ENCODE peak calls at places on chromosome 2, in ten cellular contexts. Q is activated naive CD8-positive, alpha-beta T cell treated with anti-CD3 and anti-CD28 coated beads, Interleukin-2, amount 50 U/mL, for 24 hours; C is GM03348; R is stimulated activated CD4-positive, alpha-beta T cell treated with anti-CD3 and anti-CD28 coated beads, Interleukin-1b, Interleukin-23, amount 100 ng/mL, for 4 hours; X is GM06990; L is NCI-H460; Z is mucosa of descending colon; N is heart right ventricle; E is NCI-H1092 treated with DMSO at 0.1 percent for 48 hours; W is H54. F is an unnamed sample.

GRCh38 chr2:55901322-55901721 is 22.3 kb downstream of the EFEMP1 start:
- DNase-seq in Q (no peak), C (peak), R (no peak), X (no peak), L (no peak), Z (no peak), N (no peak), E (no peak), W (no peak), F (peak)

GRCh38 chr2:96148410-96149217 is 3.4 kb upstream of the DUSP2 start:
- DNase-seq in Q (peak), C (peak), R (peak), X (peak), L (peak), Z (peak), N (peak), E (no peak), W (peak), F (peak)

GRCh38 chr2:176096986-176097819 is 2.4 kb upstream of the HOXD12 start:
- DNase-seq in Q (peak), C (peak), R (peak), X (peak), L (peak), Z (peak), N (peak), E (no peak), W (peak), F (peak)

GRCh38 chr2:209334188-209335017 is 89.4 kb upstream of the MAP2 start:
- DNase-seq in Q (peak), C (peak), R (peak), X (peak), L (peak), Z (peak), N (peak), E (peak), W (peak), F (peak)

GRCh38 chr2:136378712-136379595 is 261.0 kb upstream of the CXCR4 start:
- DNase-seq in Q (peak), C (peak), R (peak), X (peak), L (peak), Z (peak), N (peak), E (peak), W (peak), F (peak)

GRCh38 chr2:2871480-2872308 is 505.9 kb downstream of the EIPR1 start:
- DNase-seq in Q (no peak), C (no peak), R (no peak), X (no peak), L (no peak), Z (no peak), N (no peak), E (no peak), W (no peak), F (no peak)

GRCh38 chr2:225122582-225123486 is 80.6 kb upstream of the DOCK10 start:
- DNase-seq in Q (peak), C (peak), R (no peak), X (no peak), L (peak), Z (peak), N (no peak), E (peak), W (no peak), F (peak)

GRCh38 chr2:117330611-117331010 is 483.9 kb upstream of the DDX18 start:
- DNase-seq in Q (no peak), C (no peak), R (no peak), X (no peak), L (no peak), Z (no peak), N (no peak), E (no peak), W (no peak), F (no peak)